ENCODE peak calls at places on chromosomes 4 and X, in nine cellular contexts. Z, Q, A, G, K, N, E, I and M are unnamed samples.

GRCh38 chrX:16491461-16491860 is 158.5 kb upstream of the S100G start:
- DNase-seq in Z (no peak), Q (no peak), A (peak), G (no peak), K (no peak), N (no peak), E (no peak), I (no peak), M (no peak)

GRCh38 chrX:55088795-55089489 is at the start of gene PAGE2:
- DNase-seq in Z (no peak), Q (no peak), A (no peak), G (no peak), K (no peak), N (no peak), E (no peak), I (no peak), M (no peak)

GRCh38 chr4:165726831-165727230 is 146.2 kb upstream of the TLL1 start:
- DNase-seq in Z (no peak), Q (peak), A (no peak), G (no peak), K (no peak), N (no peak), E (no peak), I (peak), M (no peak)

GRCh38 chr4:172648471-172648870 is 520.1 kb upstream of the GALNT7 start:
- DNase-seq in Z (no peak), Q (peak), A (no peak), G (no peak), K (no peak), N (peak), E (no peak), I (peak), M (no peak)

GRCh38 chr4:74435296-74435695 is 9.6 kb upstream of the AREG start:
- DNase-seq in Z (no peak), Q (no peak), A (no peak), G (no peak), K (no peak), N (no peak), E (no peak), I (no peak), M (no peak)

GRCh38 chr4:174318829-174319764 is 35.4 kb downstream of the CEP44 start:
- DNase-seq in Z (no peak), Q (peak), A (peak), G (no peak), K (no peak), N (peak), E (peak), I (peak), M (peak)

GRCh38 chr4:147831452-147832192 is 99.7 kb downstream of the ARHGAP10 start:
- DNase-seq in Z (peak), Q (peak), A (no peak), G (no peak), K (no peak), N (peak), E (peak), I (peak), M (no peak)

GRCh38 chrX:68698955-68699354 is 51.5 kb downstream of the STARD8 start:
- DNase-seq in Z (no peak), Q (no peak), A (no peak), G (no peak), K (no peak), N (peak), E (no peak), I (no peak), M (no peak)

GRCh38 chrX:42505057-42505456 is 272.9 kb downstream of the PPP1R2C start:
- DNase-seq in Z (no peak), Q (no peak), A (peak), G (no peak), K (no peak), N (no peak), E (no peak), I (no peak), M (no peak)

GRCh38 chr4:126238010-126238409 is 923.3 kb downstream of the FAT4 start:
- DNase-seq in Z (no peak), Q (no peak), A (peak), G (no peak), K (no peak), N (no peak), E (no peak), I (no peak), M (no peak)

GRCh38 chr4:122758033-122758432 is 25.5 kb downstream of the BBS12 start:
- DNase-seq in Z (no peak), Q (peak), A (peak), G (no peak), K (no peak), N (peak), E (peak), I (peak), M (peak)

GRCh38 chr4:40688446-40689095 is 58.9 kb upstream of the RBM47 start:
- DNase-seq in Z (no peak), Q (no peak), A (no peak), G (no peak), K (no peak), N (no peak), E (no peak), I (no peak), M (no peak)

GRCh38 chr4:14254252-14254651 is 626.7 kb upstream of the BOD1L1 start:
- DNase-seq in Z (no peak), Q (peak), A (peak), G (no peak), K (peak), N (peak), E (peak), I (peak), M (no peak)

GRCh38 chr4:112083587-112084347 is 61.5 kb upstream of the FAM241A start:
- DNase-seq in Z (no peak), Q (peak), A (no peak), G (no peak), K (no peak), N (peak), E (no peak), I (peak), M (no peak)

GRCh38 chr4:93183589-93183988 is 645.0 kb upstream of the ATOH1 start:
- DNase-seq in Z (no peak), Q (peak), A (no peak), G (no peak), K (no peak), N (no peak), E (peak), I (peak), M (no peak)

GRCh38 chr4:3231431-3231980 is 17.5 kb upstream of the MSANTD1 start:
- DNase-seq in Z (no peak), Q (no peak), A (no peak), G (no peak), K (peak), N (no peak), E (no peak), I (no peak), M (no peak)

GRCh38 chr4:138522366-138522765 is 280.2 kb upstream of the SLC7A11 start:
- DNase-seq in Z (no peak), Q (peak), A (peak), G (no peak), K (no peak), N (peak), E (peak), I (peak), M (peak)

GRCh38 chr4:174873931-174874330 is 44.2 kb upstream of the ADAM29 start:
- DNase-seq in Z (no peak), Q (peak), A (peak), G (no peak), K (no peak), N (peak), E (no peak), I (peak), M (peak)

GRCh38 chr4:1199556-1200331 is 27.4 kb upstream of the SPON2 start:
- DNase-seq in Z (no peak), Q (no peak), A (no peak), G (no peak), K (peak), N (no peak), E (no peak), I (no peak), M (no peak)

GRCh38 chr4:14410469-14410868 is 591.8 kb upstream of the CPEB2 start:
- DNase-seq in Z (no peak), Q (no peak), A (no peak), G (no peak), K (no peak), N (peak), E (no peak), I (no peak), M (no peak)

GRCh38 chrX:48493890-48494364 is 14.9 kb upstream of the PORCN start:
- DNase-seq in Z (no peak), Q (peak), A (peak), G (no peak), K (peak), N (no peak), E (peak), I (no peak), M (no peak)

GRCh38 chrX:153926863-153927685 is 1.0 kb upstream of the ARHGAP4 start:
- DNase-seq in Z (no peak), Q (no peak), A (no peak), G (no peak), K (peak), N (peak), E (no peak), I (no peak), M (peak)

GRCh38 chr4:1547863-1548637 is 136.1 kb downstream of the FAM53A start:
- DNase-seq in Z (no peak), Q (no peak), A (peak), G (no peak), K (peak), N (no peak), E (no peak), I (no peak), M (no peak)

GRCh38 chr4:7124643-7125442 is 57.0 kb upstream of the GRPEL1 start:
- DNase-seq in Z (no peak), Q (peak), A (peak), G (no peak), K (peak), N (peak), E (peak), I (peak), M (no peak)

GRCh38 chrX:2875798-2876399 is 47.2 kb downstream of the GYG2 start:
- DNase-seq in Z (no peak), Q (peak), A (peak), G (no peak), K (no peak), N (peak), E (peak), I (no peak), M (no peak)

GRCh38 chr4:610411-611261 is 14.7 kb upstream of the PDE6B start:
- DNase-seq in Z (no peak), Q (peak), A (no peak), G (no peak), K (no peak), N (peak), E (peak), I (peak), M (no peak)

GRCh38 chrX:125203737-125204578 is 115.7 kb upstream of the TEX13C start:
- DNase-seq in Z (no peak), Q (peak), A (peak), G (peak), K (peak), N (peak), E (no peak), I (peak), M (no peak)

GRCh38 chr4:12041828-12042227 is 613.1 kb upstream of the HS3ST1 start:
- DNase-seq in Z (no peak), Q (no peak), A (peak), G (no peak), K (no peak), N (no peak), E (no peak), I (no peak), M (no peak)

GRCh38 chr4:80500593-80500992 is 165.1 kb downstream of the CFAP299 start:
- DNase-seq in Z (peak), Q (peak), A (no peak), G (no peak), K (no peak), N (no peak), E (peak), I (no peak), M (no peak)

GRCh38 chrX:150200820-150201287 is 162.3 kb upstream of the MAMLD1 start:
- DNase-seq in Z (peak), Q (peak), A (no peak), G (peak), K (peak), N (peak), E (peak), I (peak), M (peak)

GRCh38 chr4:88759039-88759631 is 61.5 kb upstream of the NAP1L5 start:
- DNase-seq in Z (no peak), Q (peak), A (peak), G (no peak), K (no peak), N (no peak), E (peak), I (peak), M (no peak)

GRCh38 chr4:39758176-39758575 is 60.2 kb downstream of the UBE2K start:
- DNase-seq in Z (no peak), Q (no peak), A (no peak), G (no peak), K (no peak), N (no peak), E (no peak), I (no peak), M (no peak)

GRCh38 chr4:15575951-15576350 is 79.2 kb downstream of the FBXL5 start:
- DNase-seq in Z (no peak), Q (no peak), A (no peak), G (no peak), K (no peak), N (no peak), E (no peak), I (no peak), M (no peak)

GRCh38 chrX:150573702-150574101 is 5.3 kb downstream of the MTM1 start:
- DNase-seq in Z (no peak), Q (no peak), A (no peak), G (no peak), K (no peak), N (no peak), E (no peak), I (no peak), M (no peak)

GRCh38 chr4:38237139-38237538 is 276.9 kb downstream of the PTTG2 start:
- DNase-seq in Z (peak), Q (peak), A (peak), G (no peak), K (no peak), N (no peak), E (peak), I (peak), M (no peak)

GRCh38 chr4:99029852-99030251 is 34.3 kb downstream of the METAP1 start:
- DNase-seq in Z (no peak), Q (no peak), A (no peak), G (no peak), K (no peak), N (no peak), E (no peak), I (no peak), M (no peak)

GRCh38 chr4:89174784-89175183 is 63.5 kb downstream of the TIGD2 start:
- DNase-seq in Z (no peak), Q (no peak), A (no peak), G (no peak), K (no peak), N (no peak), E (no peak), I (no peak), M (no peak)

GRCh38 chrX:57211906-57212305 is 74.6 kb upstream of the FAAH2 start:
- DNase-seq in Z (no peak), Q (no peak), A (peak), G (no peak), K (no peak), N (no peak), E (no peak), I (no peak), M (no peak)

GRCh38 chr4:24915121-24915922 is 2.5 kb upstream of the CCDC149 start:
- DNase-seq in Z (no peak), Q (no peak), A (peak), G (no peak), K (no peak), N (no peak), E (peak), I (no peak), M (peak)
- TF ChIP-seq CTCF in Z (peak), Q (peak), A (peak), G (no peak), K (no peak), N (peak), E (no peak), I (no peak), M (peak)

GRCh38 chrX:147838465-147839131 is 73.1 kb upstream of the FMR1 start:
- DNase-seq in Z (no peak), Q (no peak), A (peak), G (no peak), K (no peak), N (peak), E (peak), I (peak), M (peak)
- TF ChIP-seq CTCF in Z (no peak), Q (peak), A (peak), G (peak), K (peak), N (peak), E (no peak), I (peak), M (peak)

DNA sequence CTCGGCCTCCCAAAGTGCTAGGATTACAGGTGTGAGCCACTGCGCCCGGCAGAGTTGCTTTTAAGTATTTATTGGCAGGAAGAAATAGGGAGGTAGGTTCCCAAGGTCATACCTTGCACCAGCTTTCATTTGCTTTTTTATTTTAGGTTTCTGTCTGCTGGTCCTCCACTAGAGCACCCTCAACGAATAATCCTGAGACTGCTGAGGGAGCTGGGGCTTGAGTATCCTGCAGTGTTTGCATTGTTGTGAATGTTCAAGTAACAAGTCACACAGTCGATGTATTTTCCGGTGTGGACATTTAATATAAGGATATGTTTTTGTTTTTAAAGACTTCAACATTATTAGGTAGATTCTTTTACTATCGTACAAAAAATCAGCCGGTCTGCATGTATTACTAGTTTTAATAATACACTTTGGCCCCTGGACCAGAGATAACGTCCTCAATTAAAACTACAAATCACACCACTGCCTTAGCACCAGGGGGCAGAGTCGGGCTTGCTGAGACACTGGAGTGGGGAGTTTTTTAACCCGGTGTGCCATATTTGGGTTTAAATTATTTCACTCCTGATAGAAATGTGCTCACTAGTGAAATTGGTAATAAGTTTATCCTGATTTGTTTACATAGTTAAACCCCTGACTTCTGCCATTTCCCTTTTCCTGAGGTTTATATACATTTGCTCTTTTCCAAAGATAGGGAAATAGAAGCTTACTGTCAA is 11.6 kb downstream of the SMIM20 start:
- DNase-seq in Z (no peak), Q (peak), A (peak), G (no peak), K (no peak), N (peak), E (peak), I (peak), M (peak)
- TF ChIP-seq CTCF in Z (peak), Q (peak), A (peak), G (no peak), K (peak), N (peak), E (peak), I (peak), M (peak)

DNA sequence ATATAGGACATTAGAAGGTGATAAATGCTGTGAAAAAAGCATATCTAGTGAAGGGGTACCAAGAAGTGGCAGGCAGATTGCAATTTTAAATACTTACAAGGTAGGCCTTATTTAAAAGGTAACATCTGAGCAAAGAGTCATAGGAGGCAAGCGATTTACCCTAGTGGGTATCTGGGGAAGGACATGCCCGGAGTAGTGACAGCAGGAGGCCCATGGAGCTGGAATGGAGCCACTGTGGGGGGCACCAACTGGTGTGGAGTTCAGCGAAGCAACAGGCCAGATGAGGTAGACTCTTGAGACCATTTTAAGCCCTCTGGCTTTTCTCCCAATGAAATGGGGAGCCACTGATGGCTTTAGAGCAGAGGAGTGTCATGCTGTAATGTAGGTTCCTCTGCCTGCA is 37.3 kb downstream of the SEC24D start:
- DNase-seq in Z (no peak), Q (no peak), A (peak), G (no peak), K (no peak), N (no peak), E (no peak), I (no peak), M (no peak)
- TF ChIP-seq CTCF in Z (peak), Q (peak), A (no peak), G (no peak), K (no peak), N (no peak), E (peak), I (peak), M (no peak)

GRCh38 chr4:48557478-48557877 is 67.4 kb downstream of the ZAR1 start:
- DNase-seq in Z (no peak), Q (no peak), A (peak), G (no peak), K (no peak), N (peak), E (no peak), I (peak), M (no peak)
- TF ChIP-seq CTCF in Z (peak), Q (peak), A (peak), G (no peak), K (no peak), N (no peak), E (no peak), I (peak), M (no peak)

GRCh38 chr4:103996059-103996458 is 276.3 kb upstream of the TACR3 start:
- DNase-seq in Z (no peak), Q (peak), A (peak), G (no peak), K (no peak), N (peak), E (peak), I (peak), M (no peak)
- TF ChIP-seq CTCF in Z (no peak), Q (peak), A (no peak), G (no peak), K (no peak), N (peak), E (no peak), I (no peak), M (peak)

DNA sequence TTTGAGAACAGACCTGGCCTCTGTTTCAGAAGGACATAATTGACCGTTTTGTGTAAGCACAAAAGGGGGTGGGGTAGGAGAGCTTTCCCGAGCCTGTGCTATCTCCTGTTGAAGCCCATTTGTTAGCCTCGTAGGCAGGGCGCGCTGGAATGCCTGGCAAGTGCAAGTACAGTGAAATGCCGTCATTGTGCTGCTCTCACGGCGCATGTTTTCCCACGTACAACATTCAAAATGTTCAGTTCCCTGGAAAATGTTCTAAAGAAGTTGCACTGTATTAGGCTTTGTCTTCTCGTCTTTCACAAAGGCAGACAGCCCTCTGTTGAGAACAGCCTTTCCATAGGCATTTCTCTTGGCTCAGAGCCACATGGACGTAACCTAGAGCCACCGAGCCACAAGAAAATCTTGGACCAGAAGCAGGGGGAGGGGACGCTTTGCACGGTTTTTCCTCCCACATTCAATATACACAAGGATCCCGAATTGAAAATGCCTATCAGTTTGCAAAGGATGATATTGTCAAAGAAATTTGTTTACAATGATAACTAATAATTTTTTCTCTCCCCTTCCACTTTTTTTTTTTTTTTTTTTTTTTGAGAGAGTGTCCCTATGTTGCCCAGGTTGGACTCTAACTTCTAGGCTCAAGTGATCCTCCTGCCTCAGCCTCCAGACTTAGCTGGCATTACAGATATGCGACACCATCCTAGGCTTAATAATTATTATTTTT is 54.6 kb upstream of the RAPGEF2 start:
- DNase-seq in Z (no peak), Q (peak), A (peak), G (peak), K (peak), N (peak), E (peak), I (peak), M (no peak)
- TF ChIP-seq CTCF in Z (no peak), Q (no peak), A (no peak), G (no peak), K (no peak), N (no peak), E (no peak), I (no peak), M (no peak)

GRCh38 chr4:42348247-42348646 is 49.0 kb upstream of the SHISA3 start:
- DNase-seq in Z (no peak), Q (no peak), A (no peak), G (no peak), K (no peak), N (no peak), E (no peak), I (no peak), M (no peak)
- TF ChIP-seq CTCF in Z (no peak), Q (no peak), A (no peak), G (no peak), K (no peak), N (no peak), E (no peak), I (no peak), M (no peak)

GRCh38 chr4:5460106-5460801 is 248.1 kb downstream of the EVC2 start:
- DNase-seq in Z (no peak), Q (peak), A (peak), G (no peak), K (no peak), N (peak), E (peak), I (no peak), M (peak)
- TF ChIP-seq CTCF in Z (peak), Q (peak), A (peak), G (peak), K (peak), N (peak), E (peak), I (peak), M (peak)